ENCODE peak calls at places on chromosomes 11 and 22, in five cellular contexts. O is A549, T is cardiac fibroblast, K is progenitor cell of endocrine pancreas, Z is GM12865. Y is an unnamed sample.

GRCh38 chr11:129490004-129490403 is 114.4 kb downstream of the BARX2 start:
- DNase-seq in O (no peak), T (no peak), K (no peak), Z (no peak), Y (no peak)

GRCh38 chr22:17785185-17786184 is 11.2 kb upstream of the BID start:
- DNase-seq in O (peak; percentile 31), T (peak; percentile 38), K (no peak), Z (peak; percentile 76), Y (peak; percentile 50)

GRCh38 chr22:46738642-46738960 is 549 bp upstream of the CERK start:
- DNase-seq in O (no peak), T (no peak), K (no peak), Z (no peak), Y (peak; percentile 51)

GRCh38 chr11:10481567-10482349 is 26.7 kb downstream of the AMPD3 start:
- DNase-seq in O (no peak), T (no peak), K (no peak), Z (no peak), Y (no peak)

GRCh38 chr22:50085211-50085999 is at the start of gene MLC1:
- DNase-seq in O (no peak), T (peak; percentile 8), K (no peak), Z (no peak), Y (no peak)

GRCh38 chr11:68014157-68014965 is 4.2 kb downstream of the ALDH3B1 start:
- DNase-seq in O (peak; percentile 89), T (peak; percentile 84), K (no peak), Z (no peak), Y (no peak)

GRCh38 chr11:46451759-46452158 is 60.2 kb upstream of the CHRM4 start:
- DNase-seq in O (no peak), T (no peak), K (no peak), Z (no peak), Y (no peak)

GRCh38 chr11:499201-500076 is 7.6 kb downstream of the RNH1 start:
- DNase-seq in O (no peak), T (no peak), K (no peak), Z (no peak), Y (no peak)

GRCh38 chr11:1827095-1827797 is 7.5 kb upstream of the SYT8 start:
- DNase-seq in O (peak; percentile 55), T (peak; percentile 82), K (no peak), Z (no peak), Y (no peak)

GRCh38 chr11:4960877-4961276 is 5.4 kb upstream of the OR51A2 start:
- DNase-seq in O (no peak), T (no peak), K (no peak), Z (no peak), Y (no peak)

GRCh38 chr22:39282642-39283311 is 36.6 kb downstream of the RPL3 start:
- DNase-seq in O (no peak), T (peak; percentile 37), K (no peak), Z (no peak), Y (no peak)

GRCh38 chr11:66580803-66581202 is 12.1 kb downstream of the CCDC87 start:
- DNase-seq in O (no peak), T (peak; percentile 54), K (no peak), Z (no peak), Y (no peak)

GRCh38 chr22:32677876-32678275 is 123.6 kb upstream of the TIMP3 start:
- DNase-seq in O (no peak), T (no peak), K (no peak), Z (no peak), Y (no peak)

GRCh38 chr11:66694732-66695207 is 17.1 kb upstream of the RBM4B start:
- DNase-seq in O (peak; percentile 93), T (peak; percentile 98), K (peak; percentile 88), Z (peak; percentile 91), Y (peak; percentile 97)

GRCh38 chr11:4647795-4648194 is 4.0 kb downstream of the OR51E1 start:
- DNase-seq in O (no peak), T (no peak), K (no peak), Z (no peak), Y (no peak)

GRCh38 chr11:124172076-124172475 is 11.1 kb upstream of the OR10D3 start:
- DNase-seq in O (no peak), T (no peak), K (no peak), Z (no peak), Y (no peak)

GRCh38 chr11:14750911-14751310 is 107.3 kb downstream of the PDE3B start:
- DNase-seq in O (no peak), T (no peak), K (no peak), Z (no peak), Y (no peak)

GRCh38 chr11:3156282-3156660 is 8.8 kb downstream of the OSBPL5 start:
- DNase-seq in O (no peak), T (peak; percentile 46), K (no peak), Z (no peak), Y (no peak)

GRCh38 chr22:24146190-24146616 is 35.1 kb upstream of the SUSD2 start:
- DNase-seq in O (peak; percentile 22), T (peak; percentile 72), K (no peak), Z (peak; percentile 82), Y (peak; percentile 26)

GRCh38 chr22:19666663-19667593 is 47.4 kb upstream of the SEPTIN5 start:
- DNase-seq in O (no peak), T (peak; percentile 88), K (no peak), Z (no peak), Y (no peak)

GRCh38 chr11:47860526-47860925 is 12.4 kb upstream of the NUP160 start:
- DNase-seq in O (no peak), T (no peak), K (no peak), Z (no peak), Y (no peak)

GRCh38 chr11:129416080-129416820 is 40.6 kb downstream of the BARX2 start:
- DNase-seq in O (no peak), T (no peak), K (no peak), Z (no peak), Y (no peak)

GRCh38 chr22:36982136-36982535 is 37.1 kb downstream of the TST start:
- DNase-seq in O (no peak), T (no peak), K (no peak), Z (no peak), Y (peak; percentile 23)
- TF ChIP-seq CTCF in O (no peak), T (no peak), K (no peak), Z (no peak), Y (peak; percentile 13)

DNA sequence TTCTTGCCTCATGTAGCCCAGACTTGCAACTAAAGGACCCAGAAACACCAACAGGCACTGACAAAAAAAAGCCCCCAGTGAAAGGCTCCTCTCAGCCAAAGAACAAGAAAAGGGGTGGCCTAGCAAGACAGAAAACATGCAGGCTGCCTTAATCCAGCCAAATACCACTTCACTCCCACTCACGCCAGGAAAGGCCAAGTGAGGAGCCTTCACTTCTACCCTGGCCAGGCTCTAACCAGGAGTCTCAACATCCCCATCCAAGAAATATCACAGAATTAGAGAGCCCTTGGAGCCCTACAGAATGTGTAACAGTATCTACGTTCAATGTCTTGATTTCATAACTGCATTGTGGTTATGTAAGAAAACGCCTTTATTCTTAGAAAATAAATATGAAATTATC is 149.0 kb downstream of the APOL5 start:
- DNase-seq in O (no peak), T (no peak), K (no peak), Z (no peak), Y (peak; percentile 46)
- TF ChIP-seq CTCF in O (no peak), T (no peak), K (no peak), Z (no peak), Y (no peak)

DNA sequence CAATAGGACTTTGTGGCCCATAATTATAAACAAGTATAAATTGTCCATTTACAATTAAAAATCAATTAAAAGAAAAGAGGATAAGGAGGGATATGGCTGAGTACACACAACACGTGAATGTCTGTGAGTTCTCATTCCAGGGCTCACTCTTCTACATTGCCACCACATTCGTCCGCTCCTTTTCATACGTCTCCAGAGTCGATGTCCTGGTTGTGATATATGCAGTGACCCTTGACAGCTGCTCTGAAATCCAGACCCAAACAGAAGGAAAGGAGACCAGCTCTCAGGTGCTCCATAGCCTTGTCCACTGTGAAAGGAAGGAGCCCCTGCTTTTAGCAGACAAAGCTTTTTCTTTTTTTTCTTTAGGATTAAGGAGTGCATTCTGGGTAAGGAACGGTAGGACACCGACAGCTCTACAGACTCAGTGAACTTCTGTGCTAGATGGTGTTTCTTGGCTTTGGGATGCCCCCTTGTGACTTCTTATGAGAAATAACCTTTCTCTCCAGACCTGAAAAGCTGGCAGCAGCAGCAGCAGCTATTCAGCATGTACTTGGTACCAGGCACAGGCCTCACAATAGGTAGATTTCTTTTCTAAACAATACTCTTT is 19.7 kb upstream of the DNAJB13 start:
- DNase-seq in O (peak; percentile 49), T (peak; percentile 90), K (no peak), Z (peak; percentile 45), Y (peak; percentile 86)
- TF ChIP-seq CTCF in O (peak; percentile 72), T (peak; percentile 45), K (peak; percentile 49), Z (peak; percentile 12), Y (peak; percentile 65)

DNA sequence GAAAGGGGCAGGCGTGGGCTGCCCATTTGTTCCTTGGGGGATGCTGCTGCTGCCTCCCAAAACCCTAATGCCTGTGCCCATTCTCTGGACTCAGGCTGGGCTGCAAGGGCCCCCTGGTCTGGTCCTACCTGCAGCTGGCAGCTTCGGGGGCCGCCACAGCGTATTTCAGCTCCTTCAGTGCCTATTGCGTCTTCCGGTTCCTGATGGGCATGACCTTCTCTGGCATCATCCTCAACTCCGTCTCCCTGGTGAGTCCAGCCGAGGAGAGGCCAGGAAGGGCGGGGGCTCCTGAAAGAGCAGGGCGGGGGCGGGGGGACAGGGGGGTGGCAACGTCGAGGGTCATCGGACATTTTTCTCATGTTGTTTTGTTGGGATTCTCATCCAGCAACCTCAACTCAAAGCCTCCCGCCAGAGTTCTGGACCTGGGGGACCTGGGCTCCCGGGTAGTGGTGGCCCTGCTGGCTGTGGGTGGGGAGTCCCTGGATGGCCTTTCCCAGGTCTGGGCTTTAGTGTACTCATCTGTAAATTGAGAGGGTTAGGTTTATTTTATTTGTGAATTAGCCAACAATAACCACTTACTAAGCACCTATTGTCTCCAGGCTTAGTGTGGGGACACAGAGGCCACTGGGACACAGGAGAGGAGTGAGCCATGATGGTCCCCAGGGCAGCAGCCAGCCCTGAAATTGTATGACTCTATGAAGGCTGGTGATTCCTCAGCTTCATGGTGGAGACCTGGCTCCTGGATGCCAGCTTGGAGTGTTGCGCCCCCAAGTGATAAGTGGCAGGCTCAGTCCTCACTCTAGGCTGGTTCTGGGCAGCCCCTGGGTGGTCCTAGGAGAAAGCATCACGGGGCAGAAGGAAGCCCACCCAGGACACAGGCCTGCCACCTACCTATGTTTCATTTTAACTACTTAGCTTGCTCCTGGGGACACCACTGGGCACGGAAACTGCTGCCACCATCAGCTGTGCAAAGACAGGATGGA is 36.0 kb downstream of the CAPN1 start:
- DNase-seq in O (no peak), T (no peak), K (no peak), Z (no peak), Y (no peak)
- TF ChIP-seq CTCF in O (no peak), T (no peak), K (no peak), Z (no peak), Y (peak; percentile 10)

DNA sequence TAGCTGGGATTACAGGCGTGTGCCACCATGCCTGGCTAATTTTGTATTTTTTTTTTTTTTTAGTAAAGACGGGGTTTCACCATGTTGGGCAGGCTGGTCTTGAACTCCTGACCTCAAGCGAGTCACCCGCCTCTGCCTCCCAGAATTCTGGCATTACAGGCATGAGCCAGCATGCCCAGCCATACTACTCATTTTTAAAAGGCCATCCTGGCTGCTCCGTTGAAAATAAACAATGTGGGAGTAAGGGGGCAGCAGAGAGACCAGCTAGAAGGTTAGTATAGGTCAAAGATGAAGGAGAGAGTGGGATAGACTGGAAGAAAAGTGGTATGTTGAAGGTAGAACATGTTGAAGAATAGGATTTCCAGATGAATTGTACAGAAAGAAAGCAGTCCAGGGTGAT is 17.6 kb upstream of the LIN7C start:
- DNase-seq in O (no peak), T (peak; percentile 70), K (no peak), Z (no peak), Y (peak; percentile 27)
- TF ChIP-seq CTCF in O (no peak), T (peak; percentile 34), K (peak; percentile 33), Z (no peak), Y (peak; percentile 58)

Y was measured in neural progenitor cell.